ENCODE peak calls at places on chromosomes 12 and 14, in eight cellular contexts. I is nucleus accumbens; K is naive B cell; X is naive thymus-derived CD4-positive, alpha-beta T cell; N is HL-60; L is pancreas; A is lower lobe of right lung; J is C1 segment of cervical spinal cord. S is an unnamed sample.
A peak's percentile ranks its signal among the peaks of the same experiment; 100 is the strongest.

GRCh38 chr12:14768823-14769405 is 34.4 kb downstream of the WBP11 start:
- DNase-seq in J (no peak), N (no peak), X (no peak), A (no peak), I (no peak), K (peak; percentile 23), L (peak; percentile 37), S (no peak)

GRCh38 chr12:26701604-26702215 is 131.3 kb downstream of the ITPR2 start:
- DNase-seq in X (no peak), K (peak; percentile 28), N (no peak), L (no peak), A (no peak), J (no peak), I (no peak), S (peak; percentile 68)

GRCh38 chr12:112409906-112410244 is 470 bp upstream of the RPL6 start:
- DNase-seq in X (no peak), K (no peak), A (no peak), N (no peak), L (no peak), J (no peak), I (no peak), S (no peak)

GRCh38 chr14:55071870-55072640 is 20.6 kb downstream of the MAPK1IP1L start:
- DNase-seq in X (peak; percentile 28), L (no peak), N (no peak), A (no peak), K (peak; percentile 72), J (peak; percentile 27), I (peak; percentile 45), S (peak; percentile 74)

GRCh38 chr14:66575014-66575413 is 67.1 kb downstream of the GPHN start:
- DNase-seq in X (no peak), N (no peak), I (no peak), K (no peak), J (no peak), L (no peak), A (no peak), S (no peak)

GRCh38 chr14:87115234-87115633 is 877.7 kb downstream of the GALC start:
- DNase-seq in L (no peak), X (no peak), J (no peak), K (no peak), N (no peak), I (no peak), A (no peak), S (no peak)

GRCh38 chr14:50389668-50390441 is 6.8 kb downstream of the CDKL1 start:
- DNase-seq in X (no peak), K (no peak), L (no peak), A (no peak), J (no peak), I (no peak), N (no peak), S (no peak)

GRCh38 chr12:29889737-29890136 is 106.0 kb upstream of the TMTC1 start:
- DNase-seq in K (no peak), I (peak; percentile 3), A (no peak), J (no peak), X (no peak), L (no peak), N (peak; percentile 24), S (peak; percentile 31)

GRCh38 chr14:26730929-26731618 is 133.2 kb upstream of the NOVA1 start:
- DNase-seq in K (no peak), J (no peak), N (no peak), X (no peak), I (no peak), A (no peak), L (no peak), S (peak; percentile 29)

GRCh38 chr14:99969673-99970322 is 95.4 kb upstream of the EVL start:
- DNase-seq in K (no peak), N (no peak), J (no peak), I (no peak), A (no peak), X (no peak), L (no peak), S (no peak)

GRCh38 chr12:119412811-119413794 is 78.6 kb downstream of the CCDC60 start:
- DNase-seq in X (no peak), L (peak; percentile 24), N (peak; percentile 35), A (no peak), K (no peak), J (peak; percentile 25), I (peak; percentile 27), S (peak; percentile 63)

GRCh38 chr12:109741970-109742372 is 28.3 kb downstream of the FAM222A start:
- DNase-seq in J (no peak), L (peak; percentile 1), N (no peak), A (peak; percentile 15), K (no peak), I (no peak), X (no peak), S (no peak)

GRCh38 chr12:58030566-58031279 is 89.4 kb downstream of the ATP23 start:
- DNase-seq in X (no peak), I (no peak), N (peak; percentile 37), L (no peak), J (no peak), A (no peak), K (no peak), S (no peak)

GRCh38 chr14:94641632-94641955 is 29.4 kb downstream of the SERPINA3 start:
- DNase-seq in J (no peak), K (no peak), I (no peak), A (no peak), X (no peak), N (no peak), L (no peak), S (no peak)

GRCh38 chr14:59189281-59189821 is 884 bp downstream of the DAAM1 start:
- DNase-seq in I (no peak), N (no peak), A (peak; percentile 51), J (no peak), L (peak; percentile 31), X (no peak), K (no peak), S (peak; percentile 18)

GRCh38 chr12:117863004-117863709 is 105.6 kb downstream of the KSR2 start:
- DNase-seq in L (no peak), X (no peak), A (no peak), I (no peak), K (no peak), J (no peak), N (no peak), S (no peak)

GRCh38 chr12:11661491-11662085 is 12.1 kb downstream of the ETV6 start:
- DNase-seq in X (no peak), N (no peak), J (no peak), I (no peak), K (no peak), A (no peak), L (no peak), S (no peak)

GRCh38 chr14:101181717-101182313 is 278.3 kb upstream of the RTL1 start:
- DNase-seq in L (no peak), I (no peak), J (no peak), N (no peak), A (no peak), K (no peak), X (no peak), S (no peak)

GRCh38 chr12:110932048-110932447 is 11.7 kb upstream of the MYL2 start:
- DNase-seq in K (no peak), L (no peak), N (no peak), J (no peak), X (no peak), A (no peak), I (no peak), S (no peak)

GRCh38 chr14:75428230-75429104 is 645 bp downstream of the JDP2 start:
- DNase-seq in L (peak; percentile 64), X (no peak), N (no peak), K (no peak), J (no peak), I (no peak), A (peak; percentile 76), S (no peak)

GRCh38 chr12:25558566-25558965 is 5.5 kb upstream of the LMNTD1 start:
- DNase-seq in L (no peak), J (no peak), K (no peak), X (no peak), I (no peak), N (no peak), A (no peak), S (no peak)

GRCh38 chr12:53975816-53976152 is 1.0 kb upstream of the HOTAIR start:
- DNase-seq in L (no peak), A (no peak), N (no peak), J (no peak), I (no peak), K (no peak), X (no peak), S (no peak)

GRCh38 chr14:34502826-34503225 is 36.7 kb downstream of the EAPP start:
- DNase-seq in L (no peak), N (no peak), J (no peak), I (no peak), A (no peak), X (no peak), K (no peak), S (no peak)

GRCh38 chr12:102120886-102121285 is 903 bp downstream of the PARPBP start:
- DNase-seq in A (no peak), X (no peak), L (no peak), J (no peak), K (no peak), N (no peak), I (no peak), S (no peak)

GRCh38 chr14:75277000-75277795 is 1.4 kb upstream of the FOS start:
- DNase-seq in X (peak; percentile 53), N (no peak), K (peak; percentile 86), L (peak; percentile 91), A (peak; percentile 96), I (peak; percentile 80), J (peak; percentile 78), S (peak; percentile 89)

GRCh38 chr12:27733052-27733656 is 22.5 kb downstream of the MRPS35 start:
- DNase-seq in A (no peak), L (no peak), X (peak; percentile 12), K (peak; percentile 17), I (no peak), N (no peak), J (no peak), S (peak; percentile 16)

GRCh38 chr12:85157023-85157626 is 121.0 kb downstream of the LRRIQ1 start:
- DNase-seq in I (no peak), X (no peak), L (no peak), K (no peak), J (no peak), N (no peak), A (no peak), S (no peak)